ENCODE peak calls at places on chromosomes 6 and 20, in eight cellular contexts. T, H, Q, I, P, W, C and F are unnamed samples.

GRCh38 chr20:38156888-38157634 is 8.0 kb downstream of the TGM2 start:
- DNase-seq in C (no peak), P (peak), W (no peak), Q (peak), H (peak), I (no peak), T (no peak), F (peak)

GRCh38 chr6:161401910-161402309 is 128.0 kb upstream of the AGPAT4 start:
- DNase-seq in Q (no peak), T (no peak), I (no peak), H (no peak), W (no peak), C (no peak), P (no peak), F (no peak)

GRCh38 chr6:323730-324088 is 31.4 kb downstream of the DUSP22 start:
- DNase-seq in W (no peak), T (no peak), C (no peak), P (no peak), Q (no peak), I (no peak), H (no peak), F (no peak)

GRCh38 chr6:144155529-144155928 is 5.2 kb downstream of the STX11 start:
- DNase-seq in W (no peak), Q (no peak), C (peak), T (no peak), H (no peak), I (no peak), P (no peak), F (no peak)

GRCh38 chr6:389143-389542 is 2.4 kb upstream of the IRF4 start:
- DNase-seq in C (no peak), I (no peak), Q (no peak), W (no peak), H (no peak), T (no peak), P (no peak), F (no peak)

GRCh38 chr20:49539481-49540231 is 28.3 kb downstream of the PTGIS start:
- DNase-seq in W (no peak), C (no peak), H (no peak), Q (no peak), I (no peak), P (no peak), T (no peak), F (no peak)

GRCh38 chr20:58688838-58689237 is 3.8 kb upstream of the NPEPL1 start:
- DNase-seq in T (no peak), C (no peak), H (no peak), Q (no peak), P (peak), I (no peak), W (no peak), F (no peak)

GRCh38 chr6:27651371-27651732 is 178.4 kb upstream of the ZNF184 start:
- DNase-seq in C (no peak), P (no peak), I (no peak), T (no peak), Q (no peak), H (peak), W (no peak), F (no peak)

GRCh38 chr20:46592580-46593362 is 42.3 kb upstream of the OCSTAMP start:
- DNase-seq in P (no peak), H (peak), T (no peak), Q (no peak), I (no peak), W (no peak), C (no peak), F (no peak)

GRCh38 chr6:87483929-87484328 is 11.2 kb downstream of the SLC35A1 start:
- DNase-seq in I (no peak), C (no peak), P (no peak), T (no peak), Q (peak), H (no peak), W (no peak), F (no peak)

GRCh38 chr6:43014434-43014909 is 423 bp downstream of the KLHDC3 start:
- DNase-seq in C (no peak), H (no peak), I (no peak), T (no peak), W (no peak), Q (no peak), P (peak), F (no peak)

GRCh38 chr20:50540620-50541605 is 30.7 kb downstream of the PTPN1 start:
- DNase-seq in P (peak), W (no peak), Q (no peak), I (no peak), T (no peak), H (peak), C (no peak), F (no peak)

GRCh38 chr6:149184523-149184922 is 133.0 kb upstream of the TAB2 start:
- DNase-seq in H (no peak), Q (no peak), W (no peak), I (no peak), T (no peak), P (no peak), C (no peak), F (no peak)

GRCh38 chr20:60804918-60805631 is 447.0 kb upstream of the CDH4 start:
- DNase-seq in H (no peak), T (no peak), P (no peak), C (no peak), Q (no peak), I (no peak), W (no peak), F (no peak)

GRCh38 chr6:5091210-5091609 is 6.1 kb downstream of the PPP1R3G start:
- DNase-seq in P (no peak), T (no peak), H (no peak), C (no peak), Q (no peak), W (no peak), I (no peak), F (no peak)

GRCh38 chr6:34359438-34360158 is 32.9 kb downstream of the NUDT3 start:
- DNase-seq in I (no peak), P (peak), H (no peak), W (no peak), T (no peak), C (no peak), Q (no peak), F (no peak)

GRCh38 chr6:154765273-154765672 is 32.1 kb downstream of the SCAF8 start:
- DNase-seq in T (no peak), I (no peak), Q (no peak), P (no peak), C (no peak), H (no peak), W (no peak), F (no peak)

GRCh38 chr20:47559141-47559540 is 57.5 kb downstream of the NCOA3 start:
- DNase-seq in T (no peak), W (no peak), Q (no peak), I (no peak), C (no peak), H (no peak), P (peak), F (no peak)

GRCh38 chr6:38117281-38117680 is 297.8 kb downstream of the ZFAND3 start:
- DNase-seq in Q (no peak), W (no peak), T (no peak), P (no peak), I (no peak), H (no peak), C (no peak), F (no peak)

GRCh38 chr6:47701374-47701773 is 3.0 kb downstream of the ADGRF4 start:
- DNase-seq in Q (no peak), T (no peak), W (no peak), P (no peak), C (peak), H (peak), I (no peak), F (no peak)

GRCh38 chr6:28643017-28643740 is 117.5 kb downstream of the GPX5 start:
- DNase-seq in C (no peak), Q (no peak), W (no peak), I (no peak), T (peak), H (peak), P (peak), F (no peak)

GRCh38 chr6:137791281-137792159 is 75.5 kb upstream of the TNFAIP3 start:
- DNase-seq in T (no peak), Q (no peak), I (no peak), W (no peak), C (no peak), H (no peak), P (no peak), F (no peak)

GRCh38 chr6:142521791-142522190 is 220.0 kb downstream of the ADGRG6 start:
- DNase-seq in H (no peak), Q (no peak), P (no peak), I (no peak), C (no peak), T (no peak), W (no peak), F (no peak)

GRCh38 chr6:115665310-115665709 is 395.4 kb downstream of the FRK start:
- DNase-seq in P (no peak), Q (no peak), H (no peak), T (no peak), C (no peak), I (no peak), W (no peak), F (no peak)

GRCh38 chr6:167229586-167229985 is 61.5 kb upstream of the UNC93A start:
- DNase-seq in Q (no peak), C (no peak), I (no peak), W (no peak), H (no peak), T (no peak), P (no peak), F (no peak)

GRCh38 chr6:27545271-27546046 is 72.6 kb upstream of the ZNF184 start:
- DNase-seq in T (peak), H (peak), I (no peak), C (peak), Q (no peak), P (peak), W (no peak), F (no peak)

GRCh38 chr6:142796571-142796970 is 148.4 kb downstream of the HIVEP2 start:
- DNase-seq in C (no peak), Q (no peak), T (no peak), P (no peak), I (no peak), W (no peak), H (no peak), F (no peak)

GRCh38 chr20:10648651-10649050 is 25.1 kb downstream of the JAG1 start:
- DNase-seq in C (no peak), I (no peak), Q (no peak), T (no peak), H (no peak), W (no peak), P (peak), F (no peak)

GRCh38 chr20:44914924-44915323 is 5.1 kb downstream of the PABPC1L start:
- DNase-seq in T (peak), Q (no peak), C (no peak), P (no peak), I (no peak), W (peak), H (no peak), F (no peak)

GRCh38 chr20:25541676-25542075 is 43.7 kb downstream of the NINL start:
- DNase-seq in T (no peak), C (no peak), Q (no peak), P (peak), H (no peak), I (no peak), W (no peak), F (no peak)

GRCh38 chr20:3420211-3420707 is 12.8 kb upstream of the DNAAF9 start:
- DNase-seq in W (peak), H (no peak), P (peak), T (peak), I (peak), C (peak), Q (peak), F (peak)

GRCh38 chr6:156776470-156776840 is 723 bp upstream of the ARID1B start:
- DNase-seq in I (peak), P (peak), H (no peak), W (peak), Q (no peak), C (peak), T (peak), F (no peak)

GRCh38 chr20:60048634-60049578 is 90.7 kb downstream of the CDH26 start:
- DNase-seq in P (no peak), H (no peak), Q (no peak), T (no peak), W (no peak), C (no peak), I (no peak), F (no peak)